ENCODE peak calls at places on chromosomes 3 and 15, in seven cellular contexts. Z is cardiac muscle cell, A is heart right ventricle, D is GM12865, Q is lower leg skin, V is mammary epithelial cell, H is fibroblast of lung. W is an unnamed sample.

GRCh38 chr3:129182390-129183180 is 1.1 kb downstream of the CNBP start:
- DNase-seq in V (peak), Z (peak), D (peak), H (peak), Q (no peak), A (no peak), W (no peak)

GRCh38 chr3:58293516-58293915 is 12.5 kb upstream of the RPP14 start:
- DNase-seq in H (no peak), Q (no peak), Z (no peak), D (no peak), V (no peak), A (no peak), W (no peak)

GRCh38 chr3:154228561-154229216 is 95.6 kb downstream of the DHX36 start:
- DNase-seq in Q (no peak), A (no peak), H (peak), V (no peak), D (no peak), Z (peak), W (no peak)

GRCh38 chr3:108125550-108126071 is 34.8 kb upstream of the CD47 start:
- DNase-seq in A (no peak), D (peak), H (no peak), Z (no peak), V (no peak), Q (peak), W (no peak)

GRCh38 chr15:64857421-64857820 is 15.7 kb downstream of the PLEKHO2 start:
- DNase-seq in H (peak), A (no peak), Q (no peak), V (peak), D (no peak), Z (peak), W (no peak)

GRCh38 chr3:126212629-126213375 is 32.4 kb upstream of the ALDH1L1 start:
- DNase-seq in V (no peak), Z (peak), A (peak), Q (no peak), H (peak), D (no peak), W (no peak)

GRCh38 chr3:58526124-58526957 is 10.6 kb downstream of the ACOX2 start:
- DNase-seq in H (peak), A (no peak), Z (peak), Q (peak), D (no peak), V (peak), W (peak)

GRCh38 chr3:142003291-142003690 is 126.8 kb downstream of the ATP1B3 start:
- DNase-seq in Q (no peak), H (no peak), A (no peak), V (no peak), Z (no peak), D (no peak), W (no peak)

GRCh38 chr3:177430653-177431052 is 233.4 kb upstream of the TBL1XR1 start:
- DNase-seq in D (no peak), Q (no peak), V (no peak), Z (no peak), H (no peak), A (no peak), W (no peak)

GRCh38 chr3:31275583-31275982 is 257.1 kb upstream of the STT3B start:
- DNase-seq in H (no peak), Q (no peak), V (peak), A (no peak), D (no peak), Z (no peak), W (no peak)

GRCh38 chr3:149134560-149134959 is 5.1 kb downstream of the HPS3 start:
- DNase-seq in V (peak), Z (peak), Q (no peak), H (peak), D (no peak), A (no peak), W (no peak)

GRCh38 chr3:71035314-71035713 is 548.2 kb downstream of the FOXP1 start:
- DNase-seq in Z (peak), Q (no peak), D (no peak), H (peak), A (no peak), V (no peak), W (peak)

GRCh38 chr3:16849240-16849639 is 35.5 kb upstream of the PLCL2 start:
- DNase-seq in H (peak), V (no peak), Z (peak), A (peak), D (peak), Q (no peak), W (no peak)

GRCh38 chr15:52797625-52798501 is 7.7 kb upstream of the ONECUT1 start:
- DNase-seq in A (no peak), V (no peak), Z (no peak), Q (no peak), H (no peak), D (no peak), W (no peak)

GRCh38 chr15:87209891-87210649 is 1046.5 kb downstream of the NTRK3 start:
- DNase-seq in D (no peak), H (no peak), Z (no peak), Q (no peak), A (no peak), V (peak), W (no peak)

GRCh38 chr3:175526609-175527280 is 667.6 kb downstream of the NAALADL2 start:
- DNase-seq in H (peak), Q (no peak), Z (peak), D (peak), V (no peak), A (no peak), W (no peak)

GRCh38 chr3:94307588-94307987 is 244.7 kb downstream of the NSUN3 start:
- DNase-seq in Q (no peak), H (no peak), A (no peak), Z (no peak), D (no peak), V (peak), W (no peak)

GRCh38 chr3:157931517-157931916 is 174.7 kb downstream of the SHOX2 start:
- DNase-seq in H (no peak), A (no peak), Z (no peak), D (peak), V (no peak), Q (no peak), W (no peak)

DNA sequence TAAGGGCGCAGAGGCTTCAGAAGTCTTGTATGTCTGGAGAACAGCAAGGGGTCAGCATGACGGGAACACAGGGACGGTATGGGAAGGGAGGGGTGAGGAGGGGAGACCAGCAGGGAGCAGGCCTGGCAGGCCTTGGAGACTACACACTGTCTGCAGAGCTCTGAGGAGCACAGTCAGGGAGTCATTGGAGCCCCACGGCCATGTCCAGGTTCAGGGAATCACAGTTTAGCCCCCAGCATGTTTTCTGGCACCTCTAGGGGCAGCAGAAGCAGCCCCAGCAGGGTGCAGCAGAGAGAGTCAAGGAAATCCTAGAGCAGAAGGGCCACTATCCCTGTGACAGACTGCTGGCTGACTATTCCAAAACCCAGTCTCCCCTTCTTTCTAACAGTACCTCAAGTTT is 3.2 kb downstream of the LAMP3 start:
- DNase-seq in A (no peak), V (no peak), D (peak), H (no peak), Z (no peak), Q (no peak), W (no peak)
- TF ChIP-seq CTCF in A (no peak), V (no peak), D (peak), H (no peak), Z (peak), Q (no peak), W (peak)

DNA sequence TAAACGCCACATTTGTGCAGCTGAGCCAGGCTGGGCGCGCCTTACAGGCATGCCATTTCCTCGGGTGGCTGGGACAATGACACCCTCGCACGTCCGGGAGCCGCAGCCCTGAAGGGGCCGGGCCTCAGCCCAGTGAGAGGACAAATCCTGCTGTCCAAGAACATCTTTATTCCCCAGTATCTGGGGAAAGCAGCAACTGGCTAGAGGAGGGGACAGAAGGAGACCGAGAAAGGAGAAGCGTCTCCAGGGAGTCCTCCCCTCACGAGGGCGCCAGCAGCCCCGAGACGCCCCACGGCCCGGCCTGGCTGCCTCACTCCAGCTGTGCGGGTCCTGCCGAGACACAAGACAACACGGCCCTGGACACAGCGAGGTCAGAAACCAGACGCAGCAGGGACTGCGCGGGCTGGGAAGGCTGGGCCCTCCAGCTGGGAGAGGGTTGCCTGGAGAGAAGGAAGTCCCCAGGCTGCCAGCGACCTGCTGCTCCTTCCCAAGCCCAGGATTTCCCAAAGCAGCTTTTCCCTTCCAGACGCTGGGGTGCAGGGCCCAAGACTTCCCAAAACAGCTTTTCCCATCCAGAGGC is 130.2 kb downstream of the CHSY1 start:
- DNase-seq in H (peak), Q (peak), D (peak), V (peak), Z (peak), A (peak), W (no peak)
- H3K4me3 ChIP-seq in H (peak), Q (no peak), D (no peak), V (no peak), Z (no peak), A (no peak), W (no peak)

GRCh38 chr15:63019539-63020109 is 22.9 kb upstream of the TPM1 start:
- DNase-seq in Q (peak), V (peak), A (no peak), H (peak), D (no peak), Z (peak), W (peak)
- TF ChIP-seq CTCF in Q (no peak), V (no peak), A (no peak), H (no peak), D (no peak), Z (no peak), W (no peak)

DNA sequence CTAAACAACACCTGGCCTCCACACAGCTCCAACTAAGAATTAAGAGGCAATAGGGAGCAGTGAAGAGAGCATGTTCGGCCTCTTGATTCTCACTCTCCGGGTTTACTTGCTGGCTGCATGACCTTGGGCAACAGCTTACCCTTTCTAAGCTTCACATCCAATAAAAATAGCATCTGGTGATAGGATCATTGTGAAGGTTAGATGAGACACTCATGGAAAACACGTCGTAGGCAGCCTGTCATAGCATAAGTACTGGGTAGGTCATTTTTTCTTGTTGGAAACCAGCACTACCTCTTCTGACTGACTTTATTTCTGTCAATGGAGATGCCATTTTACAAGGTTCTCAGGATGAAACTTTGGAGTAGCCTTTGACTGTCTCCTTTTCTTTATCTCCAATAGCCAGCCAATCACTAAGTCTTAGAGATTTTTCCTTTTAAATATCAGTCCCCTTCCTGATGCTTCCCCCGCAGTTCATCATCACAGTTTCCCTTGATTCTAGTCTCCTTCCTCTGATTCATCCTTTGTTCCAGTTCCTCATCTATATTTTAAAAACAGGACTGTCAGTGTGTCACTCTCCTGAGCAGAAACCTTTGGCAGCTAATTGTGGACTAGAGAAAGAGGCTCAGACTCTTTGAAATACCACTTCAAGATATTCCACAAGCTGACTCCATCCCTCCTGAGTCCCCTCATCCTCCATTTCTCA is 271.5 kb downstream of the SLC9A9 start:
- DNase-seq in V (no peak), H (no peak), Q (no peak), D (no peak), A (no peak), Z (no peak), W (no peak)
- H3K4me3 ChIP-seq in V (no peak), H (no peak), Q (no peak), D (no peak), A (no peak), Z (no peak), W (no peak)

GRCh38 chr3:159323848-159324247 is 522.0 kb downstream of the MFSD1 start:
- DNase-seq in V (no peak), D (no peak), Z (no peak), Q (no peak), A (no peak), H (no peak), W (no peak)

GRCh38 chr3:159326998-159327397 is 525.1 kb downstream of the MFSD1 start:
- DNase-seq in H (no peak), A (no peak), V (no peak), Z (no peak), D (no peak), Q (no peak), W (no peak)

GRCh38 chr3:159319156-159319555 is 517.3 kb downstream of the MFSD1 start:
- DNase-seq in D (no peak), Q (no peak), Z (no peak), H (no peak), V (no peak), A (no peak), W (no peak)

GRCh38 chr3:159322322-159322939 is 520.6 kb downstream of the MFSD1 start:
- DNase-seq in D (peak), H (peak), A (no peak), Z (peak), V (no peak), Q (no peak), W (peak)
- TF ChIP-seq CTCF in D (peak), H (peak), A (peak), Z (peak), V (peak), Q (no peak), W (peak)

GRCh38 chr3:122513386-122514122 is 1.2 kb downstream of the KPNA1 start:
- DNase-seq in V (no peak), Q (no peak), H (peak), D (no peak), Z (peak), A (no peak), W (peak)

GRCh38 chr3:122515856-122516255 is 1.1 kb upstream of the KPNA1 start:
- DNase-seq in Z (no peak), A (no peak), Q (no peak), D (no peak), H (no peak), V (no peak), W (no peak)

GRCh38 chr3:122512284-122512683 is 2.5 kb downstream of the KPNA1 start:
- DNase-seq in V (no peak), H (no peak), A (no peak), Z (no peak), D (no peak), Q (no peak), W (no peak)

GRCh38 chr3:122515020-122515468 is 305 bp upstream of the KPNA1 start:
- DNase-seq in A (no peak), D (no peak), Z (no peak), V (no peak), Q (no peak), H (no peak), W (no peak)

DNA sequence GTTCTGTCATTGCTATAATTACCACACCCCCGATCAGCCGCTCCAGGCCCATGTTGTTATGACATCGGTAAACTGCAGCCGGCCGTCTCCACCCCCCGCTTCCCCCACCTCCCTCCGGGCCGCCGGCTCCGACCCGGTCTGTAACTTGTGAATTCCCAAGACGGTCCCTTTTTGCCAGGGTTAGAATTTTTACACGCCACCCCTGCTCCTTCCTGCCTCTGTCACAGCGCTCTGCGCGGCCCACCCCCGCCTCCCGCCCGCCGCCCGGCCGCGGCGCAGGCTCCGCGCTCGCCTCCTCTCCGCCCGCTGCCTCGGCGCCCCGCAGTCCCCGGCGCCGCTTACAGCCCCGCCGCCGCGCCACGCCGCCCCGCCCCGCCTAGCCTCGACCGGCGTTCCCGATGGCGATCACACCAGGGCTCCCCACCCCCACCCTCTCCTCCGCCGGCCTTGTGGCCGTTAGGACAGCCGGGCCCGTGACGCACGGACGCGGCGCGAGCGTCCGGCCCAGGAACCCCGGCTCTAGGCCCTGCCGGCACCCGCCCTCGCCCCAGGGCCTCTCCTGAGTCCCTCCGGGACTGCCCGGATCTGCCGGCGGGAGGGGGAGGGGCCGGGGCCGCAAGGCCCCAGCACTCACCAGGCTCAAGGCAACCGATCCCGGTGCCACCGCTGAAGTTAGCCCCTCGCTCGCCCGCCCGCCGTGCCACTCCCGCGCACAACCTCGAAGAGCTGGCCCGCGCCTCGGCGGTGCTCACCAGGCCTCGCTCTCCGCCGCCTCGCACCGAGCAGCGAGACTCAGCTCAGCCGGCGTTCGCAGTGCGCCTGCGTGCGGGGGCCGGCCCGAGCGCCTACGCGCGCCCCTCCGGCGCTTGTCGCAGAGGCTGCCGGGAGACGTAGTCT is at the start of gene KPNA1:
- DNase-seq in H (peak), D (peak), A (peak), V (peak), Z (peak), Q (peak), W (peak)
- H3K4me3 ChIP-seq in H (peak), D (peak), A (peak), V (peak), Z (peak), Q (peak), W (peak)

DNA sequence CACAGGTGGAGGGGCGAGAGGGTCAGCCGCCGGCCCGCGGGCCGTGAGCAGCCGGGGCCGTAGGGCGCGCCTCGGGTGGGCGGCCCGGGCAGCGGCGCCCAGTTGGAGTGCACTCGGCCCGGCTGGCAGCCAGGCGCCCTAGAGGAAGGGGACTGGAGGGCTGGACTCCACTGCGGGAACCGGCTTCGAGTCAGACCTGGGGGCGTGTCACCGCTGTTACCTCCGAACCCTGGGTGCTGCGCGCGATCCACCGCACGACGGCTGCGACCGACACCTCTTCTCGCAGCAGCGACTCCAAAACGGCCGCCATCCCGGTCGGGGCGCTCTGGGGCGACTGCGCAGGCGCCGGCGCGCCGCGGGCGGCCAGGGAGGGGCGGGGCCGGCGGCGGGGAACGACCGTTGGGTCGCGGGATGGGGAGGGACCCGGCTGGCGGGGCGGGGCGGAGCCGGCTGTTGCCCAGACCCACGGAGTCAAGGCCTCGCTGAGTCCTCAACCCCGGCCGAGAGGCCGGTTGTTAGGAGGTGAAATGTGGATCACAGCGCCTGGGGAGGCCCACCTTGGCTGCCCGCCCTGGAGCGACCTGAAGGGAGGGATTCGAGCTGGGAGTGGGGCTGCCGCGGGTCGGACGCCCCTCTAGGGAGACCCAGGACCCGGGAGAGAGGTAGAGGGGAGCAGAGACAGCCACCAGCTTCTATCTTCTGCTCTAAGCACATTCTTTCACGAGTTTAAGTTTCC is at the start of gene CDAN1:
- DNase-seq in D (peak), V (peak), H (peak), A (peak), Z (peak), Q (peak), W (peak)
- TF ChIP-seq CTCF in D (no peak), V (no peak), H (no peak), A (no peak), Z (no peak), Q (no peak), W (no peak)

W was measured in HFF-Myc.